ENCODE peak calls at places on chromosomes 5 and 9, in four cellular contexts. M, S, Z and G are unnamed samples.

GRCh38 chr5:117188207-117188606 is 613.6 kb upstream of the SEMA6A start:
- DNase-seq in Z (no peak), M (peak), S (no peak), G (peak)

GRCh38 chr5:168041583-168041982 is 249.9 kb upstream of the WWC1 start:
- DNase-seq in Z (no peak), S (no peak), M (peak), G (no peak)

GRCh38 chr9:35070823-35071813 is 1.3 kb downstream of the VCP start:
- DNase-seq in M (no peak), Z (no peak), S (no peak), G (no peak)

GRCh38 chr5:78530342-78531096 is 118.1 kb downstream of the LHFPL2 start:
- DNase-seq in Z (no peak), M (no peak), S (no peak), G (no peak)

GRCh38 chr5:10301266-10301665 is 6.4 kb downstream of the CMBL start:
- DNase-seq in Z (peak), S (no peak), M (peak), G (no peak)

GRCh38 chr5:97011567-97011966 is 75.7 kb downstream of the LNPEP start:
- DNase-seq in Z (no peak), M (no peak), S (no peak), G (no peak)

GRCh38 chr9:114419796-114420195 is 32.0 kb upstream of the AKNA start:
- DNase-seq in Z (no peak), M (no peak), S (no peak), G (no peak)

GRCh38 chr5:121797677-121798518 is 53.8 kb upstream of the FTMT start:
- DNase-seq in Z (no peak), S (no peak), M (no peak), G (no peak)

GRCh38 chr5:61822584-61822983 is 483.4 kb upstream of the KIF2A start:
- DNase-seq in Z (no peak), S (no peak), M (no peak), G (no peak)